ENCODE peak calls at places on chromosomes 1 and 21, in four cellular contexts. One of them, this sample, is unnamed.

GRCh38 chr1:91165033-91165654 is 143.3 kb upstream of the ZNF644 start:
- DNase-seq in cardiac fibroblast: peak
- DNase-seq in NCI-H510A treated with DMSO at 0.1 percent for 48 hours: peak
- DNase-seq in NB4: peak
- DNase-seq in this sample: peak

GRCh38 chr21:41500354-41500753 is 7.6 kb downstream of the TMPRSS2 start:
- DNase-seq in NB4: no peak
- DNase-seq in NCI-H510A treated with DMSO at 0.1 percent for 48 hours: no peak
- DNase-seq in cardiac fibroblast: no peak
- DNase-seq in this sample: no peak

GRCh38 chr1:2979191-2980072 is 41.8 kb upstream of the ACTRT2 start:
- DNase-seq in NCI-H510A treated with DMSO at 0.1 percent for 48 hours: no peak
- DNase-seq in cardiac fibroblast: no peak
- DNase-seq in NB4: no peak
- DNase-seq in this sample: no peak

GRCh38 chr1:234856719-234857310 is 246.8 kb upstream of the IRF2BP2 start:
- DNase-seq in cardiac fibroblast: peak
- DNase-seq in NCI-H510A treated with DMSO at 0.1 percent for 48 hours: no peak
- DNase-seq in NB4: no peak
- DNase-seq in this sample: no peak

GRCh38 chr1:208595745-208596144 is 351.6 kb upstream of the PLXNA2 start:
- DNase-seq in cardiac fibroblast: peak
- DNase-seq in NCI-H510A treated with DMSO at 0.1 percent for 48 hours: no peak
- DNase-seq in NB4: no peak
- DNase-seq in this sample: no peak

GRCh38 chr1:93623875-93624274 is 57.8 kb downstream of the BCAR3 start:
- DNase-seq in NCI-H510A treated with DMSO at 0.1 percent for 48 hours: no peak
- DNase-seq in cardiac fibroblast: peak
- DNase-seq in NB4: no peak
- DNase-seq in this sample: no peak

GRCh38 chr1:110176299-110176956 is 26.1 kb downstream of the SLC6A17 start:
- DNase-seq in NB4: no peak
- DNase-seq in NCI-H510A treated with DMSO at 0.1 percent for 48 hours: peak
- DNase-seq in cardiac fibroblast: no peak
- DNase-seq in this sample: no peak

GRCh38 chr1:25917996-25918395 is 11.8 kb upstream of the STMN1 start:
- DNase-seq in NCI-H510A treated with DMSO at 0.1 percent for 48 hours: no peak
- DNase-seq in NB4: no peak
- DNase-seq in cardiac fibroblast: peak
- DNase-seq in this sample: no peak

GRCh38 chr1:26787381-26787705 is 407 bp upstream of the PIGV start:
- DNase-seq in NCI-H510A treated with DMSO at 0.1 percent for 48 hours: peak
- DNase-seq in cardiac fibroblast: no peak
- DNase-seq in NB4: no peak
- DNase-seq in this sample: no peak

GRCh38 chr1:157272899-157273774 is 134.9 kb upstream of the ETV3 start:
- DNase-seq in NB4: no peak
- DNase-seq in NCI-H510A treated with DMSO at 0.1 percent for 48 hours: no peak
- DNase-seq in cardiac fibroblast: no peak
- DNase-seq in this sample: no peak

GRCh38 chr1:172343246-172344099 is 77.0 kb upstream of the C1orf105 start:
- DNase-seq in NCI-H510A treated with DMSO at 0.1 percent for 48 hours: no peak
- DNase-seq in NB4: peak
- DNase-seq in cardiac fibroblast: peak
- DNase-seq in this sample: no peak

GRCh38 chr21:21688877-21689276 is 690.7 kb downstream of the NCAM2 start:
- DNase-seq in NB4: peak
- DNase-seq in NCI-H510A treated with DMSO at 0.1 percent for 48 hours: no peak
- DNase-seq in cardiac fibroblast: peak
- DNase-seq in this sample: no peak

GRCh38 chr1:75677443-75677842 is 47.1 kb upstream of the ACADM start:
- DNase-seq in NB4: no peak
- DNase-seq in cardiac fibroblast: no peak
- DNase-seq in NCI-H510A treated with DMSO at 0.1 percent for 48 hours: no peak
- DNase-seq in this sample: no peak

GRCh38 chr1:58784758-58785423 is 1.0 kb upstream of the JUN start:
- DNase-seq in NB4: peak
- DNase-seq in NCI-H510A treated with DMSO at 0.1 percent for 48 hours: peak
- DNase-seq in cardiac fibroblast: peak
- DNase-seq in this sample: peak

GRCh38 chr1:159959451-159959850 is 5.4 kb upstream of the SLAMF9 start:
- DNase-seq in NB4: no peak
- DNase-seq in NCI-H510A treated with DMSO at 0.1 percent for 48 hours: no peak
- DNase-seq in cardiac fibroblast: peak
- DNase-seq in this sample: no peak

GRCh38 chr21:42653492-42654061 is at the start of gene PDE9A:
- DNase-seq in NB4: peak
- DNase-seq in cardiac fibroblast: no peak
- DNase-seq in NCI-H510A treated with DMSO at 0.1 percent for 48 hours: no peak
- DNase-seq in this sample: peak

This sample was measured in A549.